ENCODE peak calls at places on chromosomes 12 and 14, in five cellular contexts. V is HepG2, M is IMR-90, K is HCT116, L is upper lobe of left lung. Z is an unnamed sample.

GRCh38 chr12:19710811-19711793 is 271.8 kb downstream of the AEBP2 start:
- ATAC-seq in K (no peak), L (peak; percentile 49), M (no peak), V (peak; percentile 46), Z (peak; percentile 96)

GRCh38 chr12:83823386-83824045 is 1089.1 kb downstream of the SLC6A15 start:
- ATAC-seq in L (no peak), M (no peak), V (peak; percentile 87), K (peak; percentile 75), Z (no peak)

GRCh38 chr14:99747582-99748330 is 45.5 kb upstream of the EML1 start:
- ATAC-seq in K (no peak), V (no peak), L (no peak), M (no peak), Z (no peak)

GRCh38 chr14:92534863-92535654 is 21.5 kb downstream of the RIN3 start:
- ATAC-seq in K (no peak), L (no peak), M (no peak), V (no peak), Z (no peak)

GRCh38 chr12:67792185-67792584 is 143.6 kb downstream of the DYRK2 start:
- ATAC-seq in M (no peak), L (no peak), V (no peak), K (no peak), Z (no peak)

GRCh38 chr12:89439946-89440345 is 84.7 kb downstream of the GALNT4 start:
- ATAC-seq in M (peak; percentile 69), V (no peak), L (no peak), K (no peak), Z (no peak)

GRCh38 chr14:104519721-104520120 is 59.8 kb upstream of the C14orf180 start:
- ATAC-seq in M (no peak), K (no peak), V (no peak), L (no peak), Z (no peak)

GRCh38 chr14:60363275-60363674 is 114.3 kb downstream of the PPM1A start:
- ATAC-seq in V (no peak), K (no peak), M (no peak), L (no peak), Z (no peak)

GRCh38 chr14:91325211-91325610 is 80.7 kb upstream of the GPR68 start:
- ATAC-seq in V (no peak), K (no peak), L (no peak), M (no peak), Z (no peak)

GRCh38 chr14:71764701-71765347 is 167.4 kb upstream of the RGS6 start:
- ATAC-seq in K (no peak), M (peak; percentile 97), V (no peak), L (no peak), Z (no peak)

GRCh38 chr12:12017135-12017581 is 53.6 kb upstream of the BCL2L14 start:
- ATAC-seq in V (no peak), M (no peak), L (no peak), K (no peak), Z (no peak)

GRCh38 chr14:92945959-92946846 is 23.3 kb downstream of the CHGA start:
- ATAC-seq in M (peak; percentile 36), V (no peak), K (peak; percentile 81), L (peak; percentile 2), Z (peak; percentile 56)

GRCh38 chr14:22824711-22825359 is 4.9 kb upstream of the MRPL52 start:
- ATAC-seq in V (peak; percentile 2), K (peak; percentile 40), L (no peak), M (peak; percentile 38), Z (no peak)

GRCh38 chr12:69028941-69029729 is 96.2 kb upstream of the CPM start:
- ATAC-seq in K (no peak), V (no peak), L (no peak), M (peak; percentile 35), Z (no peak)

GRCh38 chr14:29926701-29927595 is 699 bp downstream of the PRKD1 start:
- ATAC-seq in L (peak; percentile 32), M (peak; percentile 53), V (peak; percentile 86), K (no peak), Z (peak; percentile 57)

GRCh38 chr12:51192284-51192671 is 19.3 kb upstream of the TFCP2 start:
- ATAC-seq in V (peak; percentile 38), M (no peak), K (peak; percentile 62), L (no peak), Z (no peak)

GRCh38 chr14:21066882-21067502 is 3.1 kb upstream of the ARHGEF40 start:
- ATAC-seq in K (peak; percentile 41), M (no peak), L (no peak), V (no peak), Z (no peak)

GRCh38 chr14:70789361-70789760 is 20.0 kb downstream of the MAP3K9 start:
- ATAC-seq in L (no peak), V (no peak), K (no peak), M (peak; percentile 42), Z (no peak)

GRCh38 chr14:54690887-54691286 is 124.0 kb downstream of the SAMD4A start:
- ATAC-seq in K (no peak), M (no peak), V (peak; percentile 62), L (no peak), Z (no peak)

GRCh38 chr12:12527820-12528296 is 34.8 kb downstream of the DUSP16 start:
- ATAC-seq in K (no peak), M (no peak), V (peak; percentile 56), L (no peak), Z (no peak)

GRCh38 chr14:60756847-60757246 is 22.3 kb downstream of the MNAT1 start:
- ATAC-seq in L (no peak), K (no peak), V (no peak), M (peak; percentile 58), Z (no peak)

GRCh38 chr12:50618864-50619609 is 114.3 kb downstream of the DIP2B start:
- ATAC-seq in V (peak; percentile 21), L (peak; percentile 77), K (peak; percentile 86), M (peak; percentile 35), Z (peak; percentile 49)

GRCh38 chr12:118979763-118980406 is 1.5 kb upstream of the SRRM4 start:
- ATAC-seq in L (peak; percentile 35), V (peak; percentile 83), M (peak; percentile 32), K (peak; percentile 89), Z (no peak)

GRCh38 chr14:60786905-60787304 is 52.3 kb downstream of the MNAT1 start:
- ATAC-seq in V (no peak), M (no peak), L (no peak), K (no peak), Z (no peak)

GRCh38 chr12:120199595-120200306 is 1.2 kb downstream of the RPLP0 start:
- ATAC-seq in L (no peak), M (no peak), V (no peak), K (no peak), Z (peak; percentile 70)

GRCh38 chr12:68483592-68484373 is 126.9 kb upstream of the RAP1B start:
- ATAC-seq in K (no peak), M (no peak), V (no peak), L (no peak), Z (no peak)

GRCh38 chr14:75812592-75812991 is 151.5 kb downstream of the TTLL5 start:
- ATAC-seq in M (no peak), K (no peak), L (no peak), V (no peak), Z (no peak)

GRCh38 chr12:120481022-120481767 is 11.6 kb upstream of the SRSF9 start:
- ATAC-seq in L (no peak), M (no peak), V (no peak), K (no peak), Z (no peak)

GRCh38 chr12:69633061-69633460 is 22.4 kb upstream of the LRRC10 start:
- ATAC-seq in K (peak; percentile 84), M (peak; percentile 32), V (no peak), L (no peak), Z (no peak)

GRCh38 chr12:69988601-69989194 is 163.7 kb downstream of the MYRFL start:
- ATAC-seq in V (no peak), K (no peak), L (no peak), M (peak; percentile 50), Z (peak; percentile 69)

GRCh38 chr12:29486972-29487371 is 10.5 kb downstream of the OVCH1 start:
- ATAC-seq in V (no peak), L (no peak), M (no peak), K (no peak), Z (no peak)

GRCh38 chr12:19893514-19893913 is 454.2 kb downstream of the AEBP2 start:
- ATAC-seq in L (no peak), V (peak; percentile 70), M (peak; percentile 90), K (peak; percentile 70), Z (no peak)

GRCh38 chr14:74604157-74604556 is 7.9 kb downstream of the LTBP2 start:
- ATAC-seq in K (no peak), V (no peak), L (no peak), M (no peak), Z (no peak)

GRCh38 chr12:122593910-122594309 is 66.9 kb downstream of the KNTC1 start:
- ATAC-seq in V (no peak), K (no peak), L (no peak), M (no peak), Z (no peak)

GRCh38 chr12:78863482-78864427 is 819 bp upstream of the SYT1 start:
- ATAC-seq in K (peak; percentile 74), M (peak; percentile 63), L (peak; percentile 85), V (peak; percentile 36), Z (peak; percentile 77)
- TF ChIP-seq POLR2A in K (no peak), M (no peak), L (no peak), V (no peak), Z (no peak)

GRCh38 chr12:77010637-77011548 is 54.5 kb downstream of the E2F7 start:
- ATAC-seq in M (peak; percentile 96), K (peak; percentile 93), V (peak; percentile 97), L (peak; percentile 55), Z (no peak)
- H3K4me3 ChIP-seq in M (no peak overlapping the region), K (no peak overlapping the region), V (no peak overlapping the region), L (no peak overlapping the region), Z (no peak overlapping the region)

DNA sequence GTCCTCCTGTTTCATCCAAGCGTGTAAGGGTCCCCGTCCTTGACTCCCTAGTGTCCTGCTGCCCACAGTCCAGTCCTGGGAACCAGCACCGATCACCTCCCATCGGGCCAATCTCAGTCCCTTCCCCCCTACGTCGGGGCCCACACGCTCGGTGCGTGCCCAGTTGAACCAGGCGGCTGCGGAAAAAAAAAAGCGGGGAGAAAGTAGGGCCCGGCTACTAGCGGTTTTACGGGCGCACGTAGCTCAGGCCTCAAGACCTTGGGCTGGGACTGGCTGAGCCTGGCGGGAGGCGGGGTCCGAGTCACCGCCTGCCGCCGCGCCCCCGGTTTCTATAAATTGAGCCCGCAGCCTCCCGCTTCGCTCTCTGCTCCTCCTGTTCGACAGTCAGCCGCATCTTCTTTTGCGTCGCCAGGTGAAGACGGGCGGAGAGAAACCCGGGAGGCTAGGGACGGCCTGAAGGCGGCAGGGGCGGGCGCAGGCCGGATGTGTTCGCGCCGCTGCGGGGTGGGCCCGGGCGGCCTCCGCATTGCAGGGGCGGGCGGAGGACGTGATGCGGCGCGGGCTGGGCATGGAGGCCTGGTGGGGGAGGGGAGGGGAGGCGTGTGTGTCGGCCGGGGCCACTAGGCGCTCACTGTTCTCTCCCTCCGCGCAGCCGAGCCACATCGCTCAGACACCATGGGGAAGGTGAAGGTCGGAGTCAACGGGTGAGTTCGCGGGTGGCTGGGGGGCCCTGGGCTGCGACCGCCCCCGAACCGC is at the start of gene GAPDH:
- ATAC-seq in K (peak; percentile 52), M (peak; percentile 51), L (peak; percentile 93), V (peak; percentile 69), Z (peak; percentile 83)
- TF ChIP-seq CTCF in K (no peak), M (peak; percentile 3), L (peak; percentile 1), V (no peak), Z (peak; percentile 23)

DNA sequence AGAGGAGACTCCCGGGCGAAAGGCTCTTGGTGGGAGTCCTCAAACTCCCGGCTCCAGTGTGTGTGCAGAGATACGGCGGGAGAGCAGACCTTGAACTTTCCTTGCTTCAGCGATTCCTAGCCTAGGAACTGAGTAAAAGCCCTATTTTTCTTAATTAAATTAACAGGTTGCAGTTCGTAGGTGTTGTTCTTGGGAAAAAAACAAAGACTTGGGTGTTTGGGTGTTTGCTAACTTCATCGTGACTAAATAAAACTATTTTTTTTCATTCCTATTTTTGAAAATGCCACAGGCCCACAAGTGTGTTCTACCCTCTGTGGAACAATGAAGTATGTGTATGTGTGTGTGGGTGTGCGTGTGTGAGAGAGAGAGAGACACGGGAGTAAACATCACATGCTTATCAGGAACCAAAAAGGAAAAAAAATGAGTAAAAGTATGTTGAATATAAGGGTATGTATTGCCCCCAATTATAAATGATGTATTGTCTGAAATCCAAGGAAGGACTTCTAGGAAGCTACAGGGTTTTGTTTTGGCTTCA is 641 bp downstream of the TMEM117 start:
- ATAC-seq in K (peak; percentile 31), M (peak; percentile 12), V (peak; percentile 81), L (no peak), Z (peak; percentile 35)
- TF ChIP-seq POLR2A in K (no peak), M (no peak), V (peak; percentile 25), L (no peak), Z (no peak)